ENCODE peak calls at places on chromosomes 5 and 9, in seven cellular contexts. A is activated CD4-positive, alpha-beta T cell treated with anti-CD3 and anti-CD28 coated beads for 48 hours; M is NCI-H1092; N is fibroblast of gingiva; D is NCI-H774; T is DND-41; W is NCI-H345. Q is an unnamed sample.

GRCh38 chr9:14136646-14137370 is 177.1 kb downstream of the NFIB start:
- DNase-seq in A (no peak), M (no peak), N (no peak), D (no peak), T (no peak), W (no peak), Q (no peak)

GRCh38 chr9:112535811-112536210 is 49.2 kb downstream of the KIAA1958 start:
- DNase-seq in A (no peak), M (no peak), N (peak; percentile 42), D (no peak), T (no peak), W (no peak), Q (no peak)

GRCh38 chr5:92912280-92912679 is 668.7 kb downstream of the NR2F1-AS1 start:
- DNase-seq in A (no peak), M (no peak), N (no peak), D (no peak), T (no peak), W (peak; percentile 29), Q (no peak)

GRCh38 chr5:144369001-144369400 is 198.3 kb downstream of the KCTD16 start:
- DNase-seq in A (no peak), M (peak; percentile 69), N (no peak), D (peak; percentile 46), T (no peak), W (peak; percentile 93), Q (no peak)

GRCh38 chr5:170301901-170302728 is 4.5 kb upstream of the LCP2 start:
- DNase-seq in A (no peak), M (no peak), N (no peak), D (no peak), T (peak; percentile 17), W (no peak), Q (no peak)

GRCh38 chr9:91298304-91298703 is 63.4 kb downstream of the AUH start:
- DNase-seq in A (no peak), M (no peak), N (peak; percentile 35), D (no peak), T (no peak), W (no peak), Q (no peak)

GRCh38 chr5:114319821-114320220 is 42.0 kb upstream of the KCNN2 start:
- DNase-seq in A (no peak), M (no peak), N (no peak), D (no peak), T (no peak), W (no peak), Q (no peak)

GRCh38 chr5:150640311-150641005 is at the start of gene SYNPO:
- DNase-seq in A (no peak), M (no peak), N (peak; percentile 79), D (no peak), T (no peak), W (no peak), Q (no peak)

GRCh38 chr5:82991678-82992323 is 85.4 kb downstream of the TMEM167A start:
- DNase-seq in A (no peak), M (no peak), N (no peak), D (no peak), T (no peak), W (no peak), Q (no peak)

GRCh38 chr9:135514342-135515082 is 6.7 kb upstream of the LCN1 start:
- DNase-seq in A (no peak), M (no peak), N (no peak), D (no peak), T (no peak), W (no peak), Q (no peak)

GRCh38 chr5:134146651-134147544 is 29.9 kb downstream of the SKP1 start:
- DNase-seq in A (no peak), M (no peak), N (no peak), D (no peak), T (no peak), W (no peak), Q (no peak)

GRCh38 chr9:113570106-113570505 is 106.6 kb downstream of the RGS3 start:
- DNase-seq in A (no peak), M (no peak), N (no peak), D (no peak), T (no peak), W (no peak), Q (no peak)

GRCh38 chr5:174612686-174613085 is 111.7 kb upstream of the MSX2 start:
- DNase-seq in A (no peak), M (no peak), N (no peak), D (no peak), T (no peak), W (no peak), Q (no peak)

GRCh38 chr5:1093361-1093760 is 18.5 kb downstream of the SLC12A7 start:
- DNase-seq in A (no peak), M (no peak), N (no peak), D (no peak), T (no peak), W (no peak), Q (no peak)

GRCh38 chr5:171986772-171987171 is 19.7 kb downstream of the FBXW11 start:
- DNase-seq in A (no peak), M (no peak), N (no peak), D (no peak), T (no peak), W (no peak), Q (no peak)

GRCh38 chr5:169650701-169651331 is 13.7 kb downstream of the DOCK2 start:
- DNase-seq in A (peak; percentile 26), M (no peak), N (no peak), D (no peak), T (no peak), W (no peak), Q (peak; percentile 64)

GRCh38 chr5:107772418-107773310 is 101.9 kb upstream of the EFNA5 start:
- DNase-seq in A (no peak), M (no peak), N (no peak), D (no peak), T (no peak), W (peak; percentile 62), Q (no peak)

GRCh38 chr5:80097516-80097915 is 62.4 kb downstream of the THBS4 start:
- DNase-seq in A (no peak), M (no peak), N (no peak), D (no peak), T (no peak), W (no peak), Q (no peak)

GRCh38 chr9:137315581-137316011 is 13.5 kb upstream of the NRARP start:
- DNase-seq in A (no peak), M (no peak), N (no peak), D (no peak), T (no peak), W (no peak), Q (no peak)

GRCh38 chr9:76688471-76689238 is 75.6 kb upstream of the PCA3 start:
- DNase-seq in A (no peak), M (no peak), N (peak; percentile 66), D (no peak), T (no peak), W (peak; percentile 79), Q (no peak)

GRCh38 chr5:153496835-153497234 is 6.4 kb downstream of the GRIA1 start:
- DNase-seq in A (no peak), M (no peak), N (peak; percentile 38), D (no peak), T (no peak), W (peak; percentile 23), Q (peak; percentile 28)

GRCh38 chr5:59685806-59686205 is 207.7 kb downstream of the PDE4D start:
- DNase-seq in A (no peak), M (peak; percentile 13), N (peak; percentile 40), D (no peak), T (no peak), W (no peak), Q (no peak)

GRCh38 chr9:123550012-123550411 is 194.0 kb downstream of the CRB2 start:
- DNase-seq in A (no peak), M (no peak), N (no peak), D (no peak), T (no peak), W (peak; percentile 23), Q (no peak)

GRCh38 chr5:144028644-144029043 is 141.8 kb downstream of the YIPF5 start:
- DNase-seq in A (no peak), M (peak; percentile 23), N (peak; percentile 61), D (peak; percentile 38), T (no peak), W (peak; percentile 85), Q (no peak)

GRCh38 chr5:172667786-172668735 is 27.0 kb downstream of the NEURL1B start:
- DNase-seq in A (no peak), M (no peak), N (no peak), D (no peak), T (no peak), W (no peak), Q (no peak)

GRCh38 chr9:71285191-71285656 is 163.8 kb upstream of the TRPM3 start:
- DNase-seq in A (peak; percentile 53), M (peak; percentile 52), N (peak; percentile 47), D (peak; percentile 50), T (peak; percentile 30), W (peak; percentile 66), Q (peak; percentile 41)

GRCh38 chr5:140246378-140247122 is 56.4 kb downstream of the PFDN1 start:
- DNase-seq in A (no peak), M (no peak), N (peak; percentile 50), D (no peak), T (no peak), W (no peak), Q (no peak)

GRCh38 chr9:69433426-69433825 is 108.4 kb downstream of the ENTREP1 start:
- DNase-seq in A (no peak), M (no peak), N (no peak), D (no peak), T (no peak), W (no peak), Q (no peak)

GRCh38 chr9:112348257-112348992 is 15.0 kb upstream of the PTBP3 start:
- DNase-seq in A (peak; percentile 87), M (no peak), N (peak; percentile 60), D (no peak), T (no peak), W (peak; percentile 64), Q (no peak)

GRCh38 chr9:75964431-75964830 is 74.0 kb downstream of the PCSK5 start:
- DNase-seq in A (no peak), M (no peak), N (no peak), D (peak; percentile 2), T (no peak), W (no peak), Q (no peak)

GRCh38 chr5:167378894-167379723 is 912.3 kb upstream of the WWC1 start:
- DNase-seq in A (no peak), M (no peak), N (no peak), D (no peak), T (no peak), W (no peak), Q (no peak)

GRCh38 chr9:76311576-76311975 is 82.7 kb downstream of the RFK start:
- DNase-seq in A (no peak), M (no peak), N (no peak), D (no peak), T (no peak), W (no peak), Q (no peak)

GRCh38 chr9:131028221-131028884 is 19.4 kb downstream of the LAMC3 start:
- DNase-seq in A (no peak), M (no peak), N (no peak), D (no peak), T (no peak), W (no peak), Q (no peak)

GRCh38 chr5:81021486-81021885 is 61.3 kb downstream of the RASGRF2 start:
- DNase-seq in A (no peak), M (no peak), N (peak; percentile 5), D (no peak), T (no peak), W (no peak), Q (no peak)

GRCh38 chr5:168443950-168444700 is 42.1 kb upstream of the RARS1 start:
- DNase-seq in A (no peak), M (no peak), N (no peak), D (no peak), T (no peak), W (no peak), Q (no peak)

Q was measured in Jurkat, Clone E6-1.